ENCODE peak calls at places on chromosomes 7 and 10, in nine cellular contexts. L is GM13977, C is HFF-Myc, R is kidney, N is choroid plexus epithelial cell, Y is neural crest cell, U is AG04449, F is epithelial cell of esophagus, Z is cardiac muscle cell. E is an unnamed sample.

GRCh38 chr7:47435889-47436312 is 146.0 kb downstream of the TNS3 start:
- DNase-seq in U (peak), R (no peak), Z (peak), Y (peak), L (no peak), N (peak), C (peak), F (peak), E (peak)

GRCh38 chr10:79406683-79407396 is 38.6 kb downstream of the ZCCHC24 start:
- DNase-seq in L (no peak), C (no peak), Y (no peak), N (no peak), U (no peak), Z (no peak), R (peak), F (no peak), E (no peak)

GRCh38 chr7:34895202-34895601 is 142.1 kb downstream of the DPY19L1 start:
- DNase-seq in U (no peak), Y (no peak), R (no peak), F (no peak), C (no peak), Z (no peak), L (no peak), N (no peak), E (no peak)

GRCh38 chr10:126902157-126902556 is 3.1 kb upstream of the DOCK1 start:
- DNase-seq in L (no peak), N (peak), C (peak), R (peak), F (peak), Z (no peak), U (peak), Y (no peak), E (no peak)

GRCh38 chr7:94146408-94146807 is 142.3 kb upstream of the BET1 start:
- DNase-seq in R (no peak), N (peak), Z (no peak), Y (no peak), U (no peak), F (no peak), L (no peak), C (no peak), E (no peak)

GRCh38 chr7:37448057-37448636 is 517 bp downstream of the ELMO1 start:
- DNase-seq in L (peak), Z (peak), Y (no peak), U (no peak), R (peak), F (no peak), N (no peak), C (no peak), E (no peak)

GRCh38 chr10:35386594-35387174 is 50.4 kb downstream of the CCNY start:
- DNase-seq in C (no peak), L (no peak), F (peak), N (peak), R (peak), Y (no peak), Z (peak), U (no peak), E (no peak)

GRCh38 chr7:121329460-121330052 is 756 bp downstream of the WNT16 start:
- DNase-seq in Z (peak), R (peak), F (peak), Y (peak), N (peak), L (peak), C (no peak), U (no peak), E (peak)

GRCh38 chr10:24561453-24561852 is 162.2 kb downstream of the ARHGAP21 start:
- DNase-seq in C (peak), U (no peak), F (no peak), Y (no peak), R (no peak), L (no peak), N (peak), Z (no peak), E (no peak)

GRCh38 chr10:93749218-93749799 is 8.4 kb upstream of the LGI1 start:
- DNase-seq in L (no peak), N (peak), C (no peak), Y (no peak), Z (no peak), U (no peak), R (no peak), F (peak), E (no peak)

GRCh38 chr7:128031901-128032604 is 816 bp upstream of the LRRC4 start:
- DNase-seq in N (peak), Z (peak), U (peak), C (peak), F (peak), R (peak), Y (peak), L (peak), E (peak)

GRCh38 chr10:62958980-62959379 is 142.8 kb upstream of the EGR2 start:
- DNase-seq in U (no peak), L (no peak), C (no peak), Y (no peak), Z (no peak), R (no peak), N (no peak), F (no peak), E (no peak)

GRCh38 chr7:3493499-3493898 is 192.4 kb downstream of the SDK1 start:
- DNase-seq in N (peak), Y (no peak), Z (no peak), C (no peak), L (no peak), R (no peak), F (peak), U (peak), E (no peak)

GRCh38 chr10:62924344-62924748 is 108.2 kb upstream of the EGR2 start:
- DNase-seq in C (no peak), Y (no peak), L (no peak), F (peak), N (no peak), R (peak), U (no peak), Z (peak), E (no peak)

GRCh38 chr7:71255537-71256178 is 123.7 kb downstream of the GALNT17 start:
- DNase-seq in C (no peak), L (no peak), F (no peak), N (no peak), R (no peak), Z (no peak), U (no peak), Y (no peak), E (no peak)

GRCh38 chr10:67306588-67307205 is 380.9 kb downstream of the LRRTM3 start:
- DNase-seq in F (peak), L (peak), R (no peak), N (peak), Y (no peak), Z (peak), U (no peak), C (no peak), E (no peak)

GRCh38 chr10:59283456-59284082 is 78.8 kb downstream of the FAM13C start:
- DNase-seq in U (no peak), Z (peak), F (peak), C (no peak), Y (no peak), R (no peak), L (no peak), N (no peak), E (no peak)

GRCh38 chr7:50751136-50751535 is 31.6 kb downstream of the GRB10 start:
- DNase-seq in R (no peak), Z (no peak), Y (no peak), U (no peak), C (no peak), F (no peak), L (no peak), N (no peak), E (no peak)

GRCh38 chr10:101444058-101444457 is 90.1 kb downstream of the BTRC start:
- DNase-seq in N (peak), C (no peak), F (peak), U (no peak), R (no peak), Z (no peak), Y (no peak), L (peak), E (no peak)

GRCh38 chr10:27504897-27505457 is 873 bp downstream of the RAB18 start:
- DNase-seq in L (no peak), F (peak), Y (no peak), Z (no peak), C (no peak), U (no peak), R (no peak), N (peak), E (no peak)

GRCh38 chr10:126433351-126433750 is 45.1 kb upstream of the ADAM12 start:
- DNase-seq in L (no peak), U (no peak), R (no peak), Y (no peak), C (no peak), N (peak), Z (no peak), F (peak), E (no peak)

GRCh38 chr7:142376356-142376997 is 118.6 kb upstream of the PRSS58 start:
- DNase-seq in L (no peak), N (no peak), F (no peak), R (no peak), Z (no peak), Y (no peak), U (no peak), C (no peak), E (peak)

GRCh38 chr7:142372727-142373126 is 114.9 kb upstream of the PRSS58 start:
- DNase-seq in Z (no peak), U (no peak), N (no peak), R (no peak), C (no peak), F (no peak), Y (no peak), L (no peak), E (no peak)

GRCh38 chr7:142379445-142379844 is 121.6 kb upstream of the PRSS58 start:
- DNase-seq in U (no peak), L (no peak), R (no peak), N (no peak), C (no peak), Z (no peak), F (no peak), Y (no peak), E (no peak)

GRCh38 chr7:142377567-142377966 is 119.7 kb upstream of the PRSS58 start:
- DNase-seq in Z (no peak), Y (no peak), L (no peak), R (no peak), N (no peak), F (no peak), C (no peak), U (no peak), E (no peak)

DNA sequence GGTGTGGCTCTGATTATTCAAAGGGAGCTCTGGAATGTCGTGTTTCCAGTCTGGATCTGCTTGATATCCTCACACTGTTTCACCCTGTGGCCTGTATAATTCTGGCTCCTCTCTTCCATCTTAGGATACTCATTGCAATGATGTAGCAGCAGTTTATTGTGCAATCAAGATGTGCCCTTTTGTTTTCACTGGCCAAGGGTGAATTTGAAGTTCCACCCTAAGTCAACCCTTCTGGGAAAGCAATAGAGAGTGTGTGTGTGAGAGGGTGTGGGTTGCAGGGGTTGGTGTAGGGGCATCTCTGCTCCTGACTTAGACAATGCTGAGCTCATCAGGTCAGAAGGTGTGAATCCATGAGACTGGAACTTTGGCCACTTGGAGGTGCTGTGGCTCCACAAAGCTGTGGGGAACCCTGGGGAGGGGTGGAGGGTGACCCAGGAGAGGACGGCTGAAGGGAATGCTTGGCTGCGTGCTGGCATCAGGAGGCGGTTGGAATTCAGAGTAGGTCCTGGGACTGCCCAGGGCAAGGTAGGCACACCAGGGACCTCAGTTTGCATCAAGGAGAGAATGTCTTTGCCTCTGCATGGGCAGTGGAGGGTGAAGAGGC is 118.0 kb upstream of the PRSS58 start:
- DNase-seq in U (no peak), L (no peak), N (peak), Y (no peak), C (no peak), Z (peak), F (peak), R (peak), E (peak)
- TF ChIP-seq CTCF in U (peak), L (peak), N (peak), Y (no peak), C (peak), Z (no peak), F (peak), R (peak), E (no peak)

GRCh38 chr10:88583584-88583957 is 453 bp upstream of the RNLS start:
- DNase-seq in N (no peak), Y (no peak), Z (no peak), L (no peak), C (no peak), R (no peak), U (no peak), F (no peak), E (no peak)

GRCh38 chr10:88586462-88586861 is at the start of gene LIPJ:
- DNase-seq in L (no peak), U (no peak), R (no peak), Z (no peak), Y (no peak), F (no peak), N (no peak), C (no peak), E (no peak)

GRCh38 chr10:88582411-88582805 is 710 bp downstream of the RNLS start:
- DNase-seq in Y (no peak), F (no peak), C (no peak), Z (no peak), N (no peak), L (no peak), U (no peak), R (no peak), E (no peak)

DNA sequence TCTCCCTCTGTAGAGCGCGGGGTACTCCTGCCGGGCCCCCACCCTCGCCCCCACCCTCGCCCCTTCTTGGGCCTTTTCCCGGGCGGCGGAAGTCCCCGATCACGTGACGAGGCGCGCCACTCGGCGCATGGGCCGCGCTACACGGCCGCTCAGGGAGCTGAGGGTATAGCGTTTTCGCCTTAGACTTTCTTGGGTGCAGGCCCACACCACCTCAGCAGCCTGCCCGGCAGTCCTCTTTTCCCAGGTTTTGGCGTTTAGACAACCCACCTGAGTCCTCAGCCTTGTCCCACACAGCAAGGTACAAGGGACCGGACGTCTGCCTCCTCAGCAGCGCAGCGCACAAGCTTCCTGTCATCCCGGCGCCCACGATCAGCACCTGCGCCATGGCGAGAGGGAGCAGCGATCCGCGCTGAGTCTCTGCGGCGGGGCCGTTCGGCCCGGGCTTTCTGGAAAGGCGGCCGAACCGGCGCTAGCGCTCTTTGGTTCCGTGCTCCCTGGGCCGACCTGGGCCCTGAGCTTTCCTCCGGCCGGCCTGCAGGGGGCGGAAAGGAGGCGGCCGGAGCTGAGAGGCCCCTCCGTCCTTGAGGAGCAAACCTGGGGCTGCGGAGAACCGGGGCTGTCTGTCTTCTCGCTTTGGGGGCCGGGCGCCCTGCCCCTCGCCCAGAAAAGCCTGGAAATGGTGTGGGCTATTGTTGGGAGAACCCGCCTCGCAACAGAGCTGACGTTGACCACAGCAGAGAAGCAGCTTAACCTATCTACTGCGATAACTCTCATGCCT is at the start of gene RNLS:
- DNase-seq in R (peak), U (no peak), Z (peak), N (peak), L (peak), F (peak), Y (peak), C (peak), E (peak)
- TF ChIP-seq CTCF in R (peak), U (peak), Z (peak), N (peak), L (peak), F (peak), Y (peak), C (peak), E (peak)

DNA sequence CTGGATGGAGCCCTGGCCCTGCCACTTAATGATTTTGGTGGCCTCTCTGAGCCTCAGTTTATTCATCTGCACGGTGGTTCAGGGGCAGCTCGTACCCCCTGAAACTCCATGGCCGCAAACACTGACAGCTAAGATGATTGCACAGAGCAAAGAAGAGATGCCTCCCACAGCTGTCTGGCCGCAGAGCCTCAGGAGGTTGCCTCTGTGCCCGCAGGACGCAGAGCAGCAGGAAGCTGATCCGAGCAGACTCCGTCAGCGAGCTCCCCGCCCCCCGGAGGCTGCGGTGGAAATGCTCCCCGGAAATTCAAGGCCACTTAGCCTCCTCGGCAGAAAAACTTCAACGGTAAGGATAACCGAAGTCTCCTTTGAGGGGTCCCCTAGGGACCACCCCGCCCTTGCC is 30.2 kb upstream of the C10orf53 start:
- DNase-seq in U (no peak), C (no peak), F (no peak), Y (no peak), R (no peak), L (no peak), N (peak), Z (no peak), E (peak)
- TF ChIP-seq CTCF in U (no peak), C (no peak), F (no peak), Y (no peak), R (no peak), L (no peak), N (no peak), Z (no peak), E (no peak)

DNA sequence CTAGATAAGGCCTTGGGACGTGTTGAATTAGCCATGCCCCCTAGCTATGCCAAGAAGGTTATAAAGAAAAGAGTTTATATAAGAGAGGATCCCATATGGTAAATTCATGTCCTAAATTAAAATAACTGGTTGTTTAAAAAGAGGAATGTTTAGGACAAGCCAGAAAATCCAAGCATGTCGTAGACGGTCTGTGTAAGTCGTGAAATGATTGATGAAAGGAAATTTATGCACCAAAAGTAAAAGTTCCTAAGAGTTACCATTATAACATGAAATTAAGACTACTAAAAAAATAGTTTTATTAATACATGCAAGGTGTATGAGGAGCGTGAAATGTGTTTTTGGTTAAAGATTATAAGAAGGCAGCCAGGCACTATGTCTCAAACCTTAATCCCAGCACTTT is 624.9 kb downstream of the ARL4A start:
- DNase-seq in R (no peak), Y (peak), F (no peak), Z (no peak), C (no peak), L (no peak), U (no peak), N (no peak), E (no peak)
- TF ChIP-seq CTCF in R (no peak), Y (no peak), F (no peak), Z (no peak), C (no peak), L (no peak), U (no peak), N (no peak), E (no peak)

DNA sequence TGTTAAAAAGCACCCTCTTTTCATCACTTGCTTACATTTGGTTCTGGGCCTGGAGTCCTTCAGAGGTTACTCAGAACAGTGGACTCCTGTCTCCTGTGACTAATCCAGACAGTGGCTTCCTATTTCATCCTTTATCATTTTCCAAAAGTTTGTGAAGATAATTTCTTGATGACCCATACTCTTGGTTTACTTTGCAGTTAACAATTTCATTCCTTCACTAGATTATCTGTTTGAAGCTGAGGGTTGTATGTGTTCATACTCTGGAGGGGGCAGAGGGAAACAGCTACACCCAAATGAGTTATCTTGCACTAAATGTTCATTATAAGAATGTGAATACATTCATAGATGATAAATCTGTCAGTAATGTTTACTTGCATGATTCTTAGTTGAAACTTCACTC is 124.7 kb downstream of the ZNF248 start:
- DNase-seq in R (no peak), U (no peak), Y (no peak), C (no peak), L (no peak), Z (no peak), N (no peak), F (no peak), E (no peak)
- TF ChIP-seq CTCF in R (no peak), U (no peak), Y (no peak), C (no peak), L (no peak), Z (no peak), N (no peak), F (no peak), E (no peak)

E was measured in endothelial cell.